ENCODE peak calls at places on chromosomes 16 and 17, in nine cellular contexts. D is cardiac muscle cell, H is stomach, M is Peyer's patch, X is PC-3, V is lower lobe of right lung, U is MM.1S, W is HL-60, O is GM23338. T is an unnamed sample.

GRCh38 chr17:43570518-43570928 is 24.4 kb upstream of the ETV4 start:
- DNase-seq in D (no peak), O (no peak), W (no peak), M (no peak), V (no peak), U (no peak), H (no peak), X (peak; percentile 91), T (no peak)

GRCh38 chr16:83137894-83138293 is 511.1 kb downstream of the CDH13 start:
- DNase-seq in H (no peak), O (no peak), D (no peak), V (no peak), W (no peak), U (no peak), M (no peak), X (no peak), T (no peak)

GRCh38 chr17:78272181-78272913 is 40.9 kb downstream of the TMEM235 start:
- DNase-seq in U (peak; percentile 29), V (peak; percentile 82), W (peak; percentile 48), O (peak; percentile 80), M (peak; percentile 74), D (peak; percentile 93), X (peak; percentile 47), H (peak; percentile 79), T (no peak)

GRCh38 chr16:73230651-73231050 is 182.7 kb upstream of the ZFHX3 start:
- DNase-seq in W (no peak), X (no peak), O (no peak), V (no peak), D (no peak), U (no peak), H (no peak), M (no peak), T (no peak)

GRCh38 chr17:30995347-30995746 is 24.5 kb downstream of the RNF135 start:
- DNase-seq in D (no peak), X (peak; percentile 6), U (no peak), H (no peak), V (no peak), W (no peak), O (no peak), M (no peak), T (no peak)

GRCh38 chr16:88665148-88665547 is 2.3 kb upstream of the MVD start:
- DNase-seq in U (no peak), O (no peak), W (no peak), V (no peak), X (no peak), H (peak; percentile 49), M (no peak), D (no peak), T (no peak)

GRCh38 chr17:21095735-21096134 is 31.0 kb upstream of the DHRS7B start:
- DNase-seq in D (no peak), H (no peak), W (no peak), U (no peak), M (no peak), V (no peak), O (peak; percentile 34), X (no peak), T (no peak)

GRCh38 chr17:924711-925480 is 54.7 kb downstream of the NXN start:
- DNase-seq in O (peak; percentile 64), W (no peak), M (no peak), U (no peak), H (peak; percentile 52), X (peak; percentile 77), V (no peak), D (no peak), T (no peak)

GRCh38 chr16:51155199-51155607 is 4.1 kb upstream of the SALL1 start:
- DNase-seq in O (peak; percentile 75), M (no peak), V (no peak), D (no peak), H (no peak), U (no peak), X (no peak), W (no peak), T (peak; percentile 33)

GRCh38 chr16:1900452-1900774 is 17.8 kb downstream of the HS3ST6 start:
- DNase-seq in U (peak; percentile 89), O (no peak), X (no peak), W (no peak), V (no peak), H (no peak), M (no peak), D (no peak), T (no peak)

GRCh38 chr17:50523208-50523607 is 9.3 kb upstream of the EPN3 start:
- DNase-seq in M (no peak), X (no peak), H (no peak), W (no peak), V (no peak), D (no peak), U (no peak), O (no peak), T (no peak)

GRCh38 chr16:4694664-4695451 is 1.5 kb downstream of the NUDT16L1 start:
- DNase-seq in D (peak; percentile 11), O (no peak), X (no peak), H (no peak), M (no peak), V (peak; percentile 50), W (no peak), U (no peak), T (peak; percentile 43)

GRCh38 chr17:45228121-45228941 is 6.6 kb downstream of the FMNL1 start:
- DNase-seq in U (peak; percentile 56), X (no peak), O (no peak), D (no peak), V (no peak), H (no peak), W (no peak), M (no peak), T (no peak)

GRCh38 chr16:66451548-66451947 is 24.5 kb downstream of the BEAN1 start:
- DNase-seq in V (no peak), W (no peak), O (no peak), H (no peak), U (no peak), X (no peak), M (no peak), D (no peak), T (no peak)

GRCh38 chr17:31907342-31907975 is 6.0 kb upstream of the UTP6 start:
- DNase-seq in U (no peak), M (no peak), D (peak; percentile 72), H (peak; percentile 44), X (peak; percentile 28), W (no peak), O (no peak), V (no peak), T (no peak)

GRCh38 chr17:77846531-77847085 is 111.9 kb upstream of the TNRC6C start:
- DNase-seq in W (no peak), O (no peak), V (peak; percentile 38), H (no peak), U (peak; percentile 48), X (no peak), D (no peak), M (no peak), T (no peak)

GRCh38 chr17:42274273-42274542 is 2.0 kb downstream of the STAT5B start:
- DNase-seq in M (no peak), W (no peak), U (no peak), X (no peak), V (no peak), O (no peak), H (no peak), D (no peak), T (no peak)
- H3K27ac ChIP-seq in M (no peak overlapping the region), W (no peak overlapping the region), U (no peak overlapping the region), X (no peak overlapping the region), V (no peak overlapping the region), O (no peak overlapping the region), H (no peak overlapping the region), D (no peak overlapping the region), T (no peak overlapping the region)

DNA sequence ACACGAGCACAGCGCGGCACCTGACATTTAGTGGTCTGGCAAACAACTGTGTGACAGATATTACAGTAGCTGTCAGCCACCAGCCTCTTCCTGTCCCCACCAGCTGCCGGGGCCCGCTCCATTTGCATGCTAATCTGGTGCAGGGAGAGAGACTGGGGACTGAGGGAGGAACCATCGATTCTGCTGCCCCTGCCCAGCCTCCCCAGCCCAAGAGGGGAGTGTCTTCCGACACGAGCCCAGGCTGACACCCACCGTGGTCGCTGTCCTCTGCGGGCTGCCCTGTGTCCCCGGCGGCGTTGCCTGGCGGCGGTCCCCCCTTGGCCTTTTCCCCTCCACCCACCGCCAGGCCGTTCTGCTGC is 12.8 kb downstream of the NDUFAF8 start:
- DNase-seq in X (no peak), O (no peak), U (no peak), W (no peak), M (no peak), D (no peak), H (no peak), V (no peak), T (no peak)
- H3K27ac ChIP-seq in X (no peak overlapping the region), O (no peak overlapping the region), U (no peak overlapping the region), W (no peak overlapping the region), M (peak overlapping the region; percentile 5), D (peak overlapping the region; percentile 67), H (no peak overlapping the region), V (no peak overlapping the region), T (no peak overlapping the region)

GRCh38 chr17:75672011-75672410 is 4.9 kb downstream of the SAP30BP start:
- DNase-seq in X (no peak), W (no peak), O (no peak), D (no peak), M (no peak), U (no peak), V (no peak), H (no peak), T (no peak)

GRCh38 chr17:75680431-75680830 is 13.3 kb downstream of the SAP30BP start:
- DNase-seq in X (no peak), V (no peak), D (no peak), M (no peak), U (no peak), O (no peak), H (no peak), W (no peak), T (no peak)

GRCh38 chr17:75679706-75680201 is 12.6 kb downstream of the SAP30BP start:
- DNase-seq in V (peak; percentile 66), X (peak; percentile 91), O (no peak), H (peak; percentile 72), D (peak; percentile 31), U (no peak), M (no peak), W (no peak), T (peak; percentile 52)

GRCh38 chr17:75673487-75673886 is 6.3 kb downstream of the SAP30BP start:
- DNase-seq in W (no peak), U (no peak), M (no peak), V (no peak), D (no peak), H (no peak), X (no peak), O (no peak), T (no peak)

DNA sequence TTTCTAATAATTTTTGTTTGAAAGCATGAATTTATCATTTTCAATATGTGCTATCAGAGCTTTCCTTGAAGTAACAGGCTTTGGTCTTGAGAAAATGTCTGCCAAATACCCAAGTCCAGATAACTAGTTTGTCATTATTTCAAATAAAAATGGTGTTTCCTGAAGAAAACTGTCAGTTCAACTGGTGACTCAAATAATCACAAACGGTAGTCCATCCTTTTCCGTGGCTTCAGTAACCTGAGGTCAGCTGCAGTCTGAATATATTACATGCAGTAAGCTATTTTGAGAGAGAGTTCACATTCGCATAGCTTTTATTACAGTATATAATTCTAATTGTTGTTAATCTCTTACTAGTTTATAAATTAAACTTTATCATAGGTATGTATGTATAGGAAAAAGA is 9.3 kb downstream of the SAP30BP start:
- DNase-seq in V (no peak), O (no peak), W (no peak), U (no peak), D (no peak), X (no peak), M (no peak), H (no peak), T (no peak)
- H3K27ac ChIP-seq in V (no peak overlapping the region), O (no peak overlapping the region), W (no peak overlapping the region), U (no peak overlapping the region), D (no peak overlapping the region), X (no peak overlapping the region), M (no peak overlapping the region), H (no peak overlapping the region), T (no peak overlapping the region)

GRCh38 chr16:53600076-53600475 is 97.1 kb upstream of the AKTIP start:
- DNase-seq in O (no peak), W (no peak), D (no peak), V (no peak), M (no peak), X (no peak), U (no peak), H (no peak), T (no peak)
- H3K27ac ChIP-seq in O (no peak overlapping the region), W (no peak overlapping the region), D (no peak overlapping the region), V (no peak overlapping the region), M (no peak overlapping the region), X (no peak overlapping the region), U (no peak overlapping the region), H (no peak overlapping the region), T (no peak overlapping the region)

T was measured in substantia nigra.